ENCODE peak calls at places on chromosome 5, in eight cellular contexts. U is stimulated activated CD4-positive, alpha-beta T cell treated with anti-CD3 and anti-CD28 coated beads, Interleukin-2, amount 100 ng/mL, for 24 hours; M is cardiac muscle cell; T is activated CD8-positive, alpha-beta T cell treated with anti-CD3 and anti-CD28 coated beads, Interleukin-2, amount 10 ng/mL, durations not matched to agents 7 days and 5 days; H is stimulated activated CD8-positive, alpha-beta memory T cell treated with anti-CD3 and anti-CD28 coated beads, Interleukin-15, amount 100 ng/mL, for 24 hours; O is HS-5; I is LoVo; Q is Right ventricle myocardium superior. Y is an unnamed sample.

GRCh38 chr5:166595274-166595951 is 1696.0 kb upstream of the WWC1 start:
- DNase-seq in Q (no peak), T (no peak), M (peak), U (no peak), H (no peak), O (no peak), I (no peak), Y (no peak)

GRCh38 chr5:25090818-25091217 is 446.0 kb upstream of the CDH10 start:
- DNase-seq in I (no peak), T (no peak), U (no peak), Q (no peak), M (no peak), H (no peak), O (peak), Y (peak)

GRCh38 chr5:159017787-159018186 is 81.9 kb downstream of the EBF1 start:
- DNase-seq in U (peak), O (no peak), M (no peak), Q (peak), T (no peak), I (no peak), H (no peak), Y (peak)

GRCh38 chr5:110644357-110644756 is 82.1 kb downstream of the TMEM232 start:
- DNase-seq in T (no peak), I (no peak), H (no peak), Q (no peak), U (no peak), O (no peak), M (no peak), Y (no peak)

GRCh38 chr5:134227259-134227658 is 1.4 kb upstream of the PPP2CA start:
- DNase-seq in U (no peak), Q (no peak), T (no peak), O (no peak), M (no peak), I (peak), H (no peak), Y (peak)

GRCh38 chr5:141637693-141638419 is 1.1 kb downstream of the RELL2 start:
- DNase-seq in I (peak), H (peak), O (no peak), Q (peak), U (peak), T (peak), M (peak), Y (peak)

GRCh38 chr5:16013334-16014065 is 166.1 kb downstream of the MARCHF11 start:
- DNase-seq in H (no peak), I (no peak), T (no peak), O (no peak), M (no peak), Q (no peak), U (no peak), Y (peak)

GRCh38 chr5:133941456-133942196 is 26.8 kb downstream of the C5orf15 start:
- DNase-seq in Q (no peak), H (no peak), T (no peak), U (no peak), O (no peak), M (no peak), I (no peak), Y (no peak)

GRCh38 chr5:139644001-139644456 is 4.1 kb upstream of the CXXC5 start:
- DNase-seq in T (no peak), Q (no peak), M (no peak), O (no peak), H (no peak), U (no peak), I (no peak), Y (no peak)

GRCh38 chr5:154972476-154973080 is 31.7 kb downstream of the MRPL22 start:
- DNase-seq in I (peak), M (peak), H (no peak), U (no peak), Q (no peak), O (no peak), T (no peak), Y (peak)

GRCh38 chr5:38872826-38873225 is 27.0 kb downstream of the OSMR start:
- DNase-seq in M (no peak), I (no peak), T (no peak), Q (no peak), O (no peak), H (no peak), U (no peak), Y (no peak)

GRCh38 chr5:181219262-181220177 is 3.6 kb upstream of the TRIM41 start:
- DNase-seq in M (no peak), O (no peak), Q (no peak), I (no peak), T (no peak), U (no peak), H (no peak), Y (no peak)

GRCh38 chr5:60630179-60630578 is 69.8 kb downstream of the DEPDC1B start:
- DNase-seq in O (no peak), I (no peak), U (no peak), M (no peak), T (no peak), H (no peak), Q (no peak), Y (no peak)

Y was measured in astrocyte of the hippocampus.